ENCODE peak calls at places on chromosomes 3 and 15, in eight cellular contexts. G is T-helper 2 cell; B is effector CD4-positive, alpha-beta T cell; N is AG09309; S is stimulated activated CD4-positive, alpha-beta T cell treated with anti-CD3 and anti-CD28 coated beads, Interleukin-4, amount 100 ng/mL, for 4 hours; L is breast epithelium; Q is IMR-90; A is keratinocyte. C is an unnamed sample.

GRCh38 chr15:52280326-52281084 is 15.1 kb downstream of the MYO5C start:
- DNase-seq in G (no peak), B (no peak), N (no peak), S (no peak), L (no peak), Q (no peak), A (no peak), C (no peak)

GRCh38 chr3:100516843-100517242 is 24.4 kb downstream of the TMEM45A start:
- DNase-seq in G (no peak), B (no peak), N (no peak), S (no peak), L (no peak), Q (peak), A (no peak), C (peak)

GRCh38 chr3:192092388-192093005 is 631.5 kb downstream of the PYDC2 start:
- DNase-seq in G (no peak), B (no peak), N (no peak), S (no peak), L (no peak), Q (no peak), A (no peak), C (no peak)

GRCh38 chr3:69612791-69613190 is 126.5 kb upstream of the MITF start:
- DNase-seq in G (no peak), B (no peak), N (no peak), S (no peak), L (no peak), Q (no peak), A (no peak), C (no peak)

GRCh38 chr3:69738291-69738690 is 973 bp upstream of the MITF start:
- DNase-seq in G (no peak), B (no peak), N (no peak), S (no peak), L (no peak), Q (peak), A (no peak), C (no peak)

GRCh38 chr3:187212705-187213104 is 15.4 kb downstream of the RTP1 start:
- DNase-seq in G (no peak), B (no peak), N (no peak), S (no peak), L (no peak), Q (no peak), A (no peak), C (no peak)

GRCh38 chr3:12558706-12559105 is 1.8 kb downstream of the MKRN2 start:
- DNase-seq in G (no peak), B (no peak), N (no peak), S (no peak), L (no peak), Q (no peak), A (no peak), C (no peak)

GRCh38 chr3:143070977-143071551 is 48.5 kb upstream of the CHST2 start:
- DNase-seq in G (no peak), B (no peak), N (peak), S (no peak), L (no peak), Q (peak), A (no peak), C (peak)

GRCh38 chr3:168094877-168095610 is 680 bp downstream of the GOLIM4 start:
- DNase-seq in G (no peak), B (no peak), N (no peak), S (no peak), L (peak), Q (peak), A (no peak), C (peak)

GRCh38 chr15:60574801-60575631 is 96.1 kb upstream of the ICE2 start:
- DNase-seq in G (no peak), B (no peak), N (no peak), S (no peak), L (no peak), Q (peak), A (no peak), C (no peak)

C was measured in stromal cell of bone marrow.